ENCODE peak calls at places on chromosomes 7 and 10, in four cellular contexts. H is HCT116, S is psoas muscle, L is GM23338. Q is an unnamed sample.
A peak's percentile ranks its signal among the peaks of the same experiment; 100 is the strongest.

GRCh38 chr10:16521311-16522016 is at the start of gene C1QL3:
- DNase-seq in H (no peak), S (no peak), L (peak; percentile 79), Q (peak; percentile 77)

GRCh38 chr10:36739884-36740445 is 385.4 kb upstream of the ANKRD30A start:
- DNase-seq in H (no peak), S (no peak), L (no peak), Q (no peak)

GRCh38 chr7:57364933-57365710 is 84.9 kb upstream of the ZNF716 start:
- DNase-seq in H (no peak), S (no peak), L (no peak), Q (no peak)

GRCh38 chr7:24587853-24588252 is 14.6 kb downstream of the PALS2 start:
- DNase-seq in H (no peak), S (peak; percentile 47), L (peak; percentile 82), Q (peak; percentile 86)

GRCh38 chr7:2830609-2831376 is 13.3 kb downstream of the GNA12 start:
- DNase-seq in H (no peak), S (no peak), L (no peak), Q (no peak)

GRCh38 chr7:114795475-114795874 is 126.4 kb upstream of the MDFIC start:
- DNase-seq in H (no peak), S (no peak), L (no peak), Q (no peak)

GRCh38 chr7:156616269-156617202 is 24.0 kb upstream of the RNF32 start:
- DNase-seq in H (no peak), S (no peak), L (peak; percentile 66), Q (peak; percentile 78)

GRCh38 chr7:117075934-117076333 is 122.6 kb downstream of the ST7 start:
- DNase-seq in H (no peak), S (no peak), L (no peak), Q (no peak)

GRCh38 chr7:93150200-93150835 is 2.1 kb upstream of the SAMD9L start:
- DNase-seq in H (no peak), S (no peak), L (no peak), Q (no peak)

GRCh38 chr7:95828824-95829428 is 56.6 kb downstream of the DYNC1I1 start:
- DNase-seq in H (no peak), S (no peak), L (peak; percentile 68), Q (no peak)

GRCh38 chr7:94423865-94424264 is 29.2 kb downstream of the COL1A2 start:
- DNase-seq in H (no peak), S (no peak), L (no peak), Q (no peak)

GRCh38 chr7:159032310-159032709 is 112.4 kb downstream of the VIPR2 start:
- DNase-seq in H (no peak), S (no peak), L (no peak), Q (peak; percentile 43)

GRCh38 chr7:32070406-32071360 is at the start of gene PDE1C:
- DNase-seq in H (no peak), S (no peak), L (peak; percentile 63), Q (peak; percentile 80)

GRCh38 chr10:119807960-119808697 is 64.5 kb downstream of the MCMBP start:
- DNase-seq in H (no peak), S (no peak), L (no peak), Q (no peak)

GRCh38 chr7:137836113-137836509 is 10.7 kb downstream of the DGKI start:
- DNase-seq in H (no peak), S (no peak), L (no peak), Q (no peak)

GRCh38 chr7:12322287-12322902 is 81.3 kb downstream of the VWDE start:
- DNase-seq in H (peak; percentile 26), S (no peak), L (peak; percentile 21), Q (no peak)

GRCh38 chr10:87635498-87636312 is 24.0 kb upstream of the PAPSS2 start:
- DNase-seq in H (peak; percentile 61), S (no peak), L (no peak), Q (no peak)

GRCh38 chr10:56537984-56538383 is 176.9 kb upstream of the ZWINT start:
- DNase-seq in H (no peak), S (no peak), L (no peak), Q (no peak)

GRCh38 chr7:134782121-134782623 is 2.7 kb downstream of the CALD1 start:
- DNase-seq in H (no peak), S (no peak), L (no peak), Q (no peak)

GRCh38 chr10:14485986-14486385 is 155.3 kb upstream of the FRMD4A start:
- DNase-seq in H (no peak), S (no peak), L (no peak), Q (no peak)

GRCh38 chr10:73992899-73993788 is 4.8 kb upstream of the VCL start:
- DNase-seq in H (no peak), S (no peak), L (no peak), Q (no peak)

GRCh38 chr7:133301444-133301843 is 48.6 kb downstream of the EXOC4 start:
- DNase-seq in H (no peak), S (no peak), L (no peak), Q (no peak)

GRCh38 chr10:112672706-112673105 is 225.7 kb downstream of the VTI1A start:
- DNase-seq in H (no peak), S (no peak), L (no peak), Q (no peak)

GRCh38 chr7:23672033-23672432 is 8.0 kb upstream of the FAM221A start:
- DNase-seq in H (no peak), S (no peak), L (no peak), Q (no peak)

GRCh38 chr7:100630066-100630465 is 11.3 kb downstream of the TFR2 start:
- DNase-seq in H (no peak), S (no peak), L (no peak), Q (no peak)

GRCh38 chr7:100626530-100627237 is 14.3 kb downstream of the MOSPD3 start:
- DNase-seq in H (peak; percentile 63), S (peak; percentile 84), L (peak; percentile 89), Q (peak; percentile 94)

GRCh38 chr7:100627238-100627549 is 14.2 kb downstream of the TFR2 start:
- DNase-seq in H (no peak), S (no peak), L (no peak), Q (no peak)

GRCh38 chr7:100626055-100626454 is 13.7 kb downstream of the MOSPD3 start:
- DNase-seq in H (no peak), S (no peak), L (no peak), Q (no peak)

DNA sequence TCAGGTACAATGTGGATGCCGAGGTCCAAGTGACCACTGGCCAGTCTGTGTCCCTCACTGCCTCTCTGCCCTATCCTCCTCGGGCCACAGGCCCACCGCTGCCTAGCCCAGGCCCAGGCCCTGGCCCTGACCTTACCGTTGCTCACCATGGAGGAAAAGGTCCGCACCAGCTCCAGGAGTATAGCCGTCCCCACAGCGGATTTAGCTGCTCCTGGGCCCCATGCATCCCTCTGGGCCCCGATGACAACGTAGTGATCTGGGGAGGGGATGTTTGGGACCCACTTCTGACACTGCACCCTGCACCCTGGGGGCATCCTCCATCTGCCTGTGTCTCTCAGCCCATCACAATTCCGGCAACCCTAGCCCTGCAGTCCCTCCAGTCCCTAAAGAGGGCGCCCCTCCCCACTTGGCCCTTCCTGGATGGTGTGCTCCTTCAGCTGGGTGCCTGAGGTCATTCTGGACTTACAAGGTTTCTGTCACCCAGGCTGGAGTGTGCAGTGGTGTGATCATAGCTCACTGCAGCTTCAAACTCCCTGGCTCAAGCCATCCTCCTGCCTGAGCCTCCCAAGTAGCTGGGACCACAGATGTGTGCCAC is 12.1 kb downstream of the TFR2 start:
- DNase-seq in H (peak; percentile 28), S (no peak), L (peak; percentile 90), Q (peak; percentile 94)
- TF ChIP-seq CTCF in H (peak; percentile 63), S (no peak), L (peak; percentile 91), Q (peak; percentile 81)

GRCh38 chr10:114103286-114103685 is 59.6 kb downstream of the ADRB1 start:
- DNase-seq in H (peak; percentile 58), S (no peak), L (peak; percentile 63), Q (no peak)
- H3K4me1 ChIP-seq in H (peaks cover 4% of the 10 kb centered on the region), S (peaks cover 3% of the 10 kb centered on the region), L (peaks cover 4% of the 10 kb centered on the region), Q (no peaks in the 10 kb centered on the region)

DNA sequence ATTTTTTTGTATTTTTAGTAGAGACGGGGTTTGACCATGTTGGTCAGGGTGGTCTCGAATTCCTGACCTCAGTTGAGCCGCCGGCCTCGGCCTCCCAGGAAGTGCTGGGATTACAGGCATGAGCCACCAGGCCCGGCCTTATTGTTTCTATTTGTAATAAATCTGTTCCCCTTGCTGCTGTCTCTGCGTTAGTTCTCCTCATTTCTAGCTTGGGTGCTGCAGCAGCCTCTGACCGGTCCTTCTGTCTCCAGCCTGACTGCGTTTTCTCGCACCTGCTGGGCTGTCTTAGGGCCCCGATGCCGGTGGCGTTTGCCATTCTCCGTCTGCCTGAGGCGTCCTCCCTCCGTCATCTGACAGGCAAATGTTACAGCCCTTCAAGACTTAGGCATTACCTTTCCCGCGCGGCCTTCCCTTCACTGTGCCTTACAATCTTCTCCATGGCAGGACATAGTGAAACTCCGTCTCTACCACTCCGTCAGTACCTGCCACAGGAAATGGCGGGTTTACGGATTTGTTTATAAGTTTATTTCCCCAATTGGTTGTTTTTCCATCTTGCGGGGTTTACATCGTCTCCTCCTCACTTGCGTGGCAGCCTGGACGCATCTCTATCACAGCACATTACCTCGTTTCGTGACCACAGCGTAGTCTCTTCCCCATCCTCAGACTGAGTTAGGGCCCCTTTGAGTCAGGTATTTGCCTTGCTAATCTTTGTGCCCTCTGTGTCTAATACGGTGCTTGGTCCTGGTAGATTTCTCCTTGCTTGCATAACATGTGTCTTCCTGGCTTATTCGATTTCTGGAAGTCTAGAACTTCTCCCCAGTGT is 2.3 kb upstream of the GIMAP8 start:
- DNase-seq in H (no peak), S (no peak), L (no peak), Q (no peak)
- H3K4me3 ChIP-seq in H (no peak overlapping the region), S (no peak overlapping the region), L (no peak overlapping the region), Q (no peak overlapping the region)

DNA sequence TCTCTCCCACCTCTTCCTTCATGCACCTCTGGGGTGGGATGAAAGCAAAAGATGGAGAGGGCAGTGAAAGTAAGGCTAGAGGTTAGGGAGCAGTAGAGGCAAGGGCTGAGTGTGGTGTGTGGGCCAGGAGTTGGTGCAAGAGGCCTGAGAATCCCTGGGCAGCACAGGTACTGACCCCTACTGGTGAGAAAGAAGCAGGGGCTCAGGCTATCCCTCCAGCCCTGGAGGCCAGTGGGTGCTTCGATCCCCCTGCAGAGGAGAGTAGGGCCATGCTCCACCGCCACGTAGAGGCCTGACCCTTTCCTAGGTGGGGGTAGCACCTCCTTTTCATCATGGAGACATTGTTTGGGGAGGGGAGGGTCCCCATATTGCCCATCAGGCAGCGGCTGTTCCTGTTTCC is 9.8 kb downstream of the CDHR1 start:
- DNase-seq in H (peak; percentile 6), S (no peak), L (peak; percentile 74), Q (peak; percentile 77)
- TF ChIP-seq CTCF in H (peak; percentile 66), S (no peak), L (peak; percentile 89), Q (peak; percentile 85)

GRCh38 chr7:1616741-1617140 is 46.9 kb upstream of the PSMG3 start:
- DNase-seq in H (no peak), S (no peak), L (no peak), Q (no peak)
- H3K4me1 ChIP-seq in H (peaks cover 2% of the 10 kb centered on the region), S (no peaks in the 10 kb centered on the region), L (no peaks in the 10 kb centered on the region), Q (no peaks in the 10 kb centered on the region)

DNA sequence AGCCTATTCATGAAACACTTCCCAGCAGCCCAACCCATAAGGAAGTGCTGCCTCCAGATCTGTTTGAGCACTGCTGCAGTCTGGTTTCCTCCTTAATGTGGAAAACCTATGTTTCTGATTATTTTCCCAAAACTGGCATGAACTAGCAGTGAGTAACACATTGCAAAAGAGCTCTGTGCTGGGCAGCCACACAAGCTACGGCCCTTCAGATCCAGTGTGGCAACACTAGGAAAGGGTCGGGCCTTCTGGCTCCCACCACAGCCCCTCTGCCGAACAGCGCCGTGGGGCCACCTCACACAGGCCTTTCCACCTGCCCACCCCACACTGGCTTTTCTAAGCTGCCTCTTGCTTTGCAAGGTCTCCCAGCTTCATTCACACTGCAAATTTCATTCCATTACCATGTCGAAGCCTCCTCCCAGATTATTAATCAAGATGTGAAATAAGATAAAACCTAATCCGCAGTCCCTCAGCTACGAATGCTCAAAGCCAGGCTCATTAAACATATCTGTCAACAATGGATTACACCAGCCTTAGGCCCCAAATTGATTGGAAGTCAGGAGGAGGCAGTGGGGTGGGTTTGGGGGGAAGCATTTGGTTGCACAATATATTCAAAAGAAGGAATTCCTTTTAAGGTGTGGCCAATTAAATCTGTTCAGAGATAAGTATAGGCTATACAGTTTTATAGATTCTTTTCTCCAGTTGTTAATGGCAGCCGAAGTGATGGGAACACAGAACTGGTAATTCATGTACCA is 223.8 kb downstream of the MTERF1 start:
- DNase-seq in H (no peak), S (no peak), L (no peak), Q (no peak)
- H3K4me3 ChIP-seq in H (no peak overlapping the region), S (no peak overlapping the region), L (no peak overlapping the region), Q (no peak overlapping the region)